ENCODE peak calls at places on chromosome 22, in nine cellular contexts. One of them, this sample, is unnamed.

GRCh38 chr22:17100621-17101020 is 15.8 kb downstream of the IL17RA start:
- DNase-seq in right lobe of liver: no peak
- DNase-seq in progenitor cell of endocrine pancreas: no peak
- DNase-seq in activated T-cell treated with anti-CD3 and anti-CD28 coated beads for 1 hour: no peak
- DNase-seq in effector memory CD8-positive, alpha-beta T cell: no peak
- DNase-seq in CD14-positive monocyte: no peak
- DNase-seq in AG08396: no peak
- DNase-seq in renal cortical epithelial cell: no peak
- DNase-seq in uterus: no peak
- DNase-seq in this sample: no peak

GRCh38 chr22:47411006-47411405 is 648.6 kb downstream of the TBC1D22A start:
- DNase-seq in activated T-cell treated with anti-CD3 and anti-CD28 coated beads for 1 hour: no peak
- DNase-seq in progenitor cell of endocrine pancreas: no peak
- DNase-seq in right lobe of liver: no peak
- DNase-seq in effector memory CD8-positive, alpha-beta T cell: no peak
- DNase-seq in CD14-positive monocyte: no peak
- DNase-seq in uterus: no peak
- DNase-seq in renal cortical epithelial cell: no peak
- DNase-seq in AG08396: no peak
- DNase-seq in this sample: no peak

GRCh38 chr22:30445438-30445936 is 19.9 kb downstream of the MTFP1 start:
- DNase-seq in right lobe of liver: no peak
- DNase-seq in AG08396: no peak
- DNase-seq in effector memory CD8-positive, alpha-beta T cell: no peak
- DNase-seq in uterus: no peak
- DNase-seq in CD14-positive monocyte: peak; percentile 24
- DNase-seq in activated T-cell treated with anti-CD3 and anti-CD28 coated beads for 1 hour: no peak
- DNase-seq in renal cortical epithelial cell: peak; percentile 38
- DNase-seq in progenitor cell of endocrine pancreas: no peak
- DNase-seq in this sample: no peak

GRCh38 chr22:42473484-42474193 is 41.4 kb upstream of the NFAM1 start:
- DNase-seq in AG08396: peak; percentile 49
- DNase-seq in uterus: no peak
- DNase-seq in effector memory CD8-positive, alpha-beta T cell: peak; percentile 10
- DNase-seq in progenitor cell of endocrine pancreas: no peak
- DNase-seq in activated T-cell treated with anti-CD3 and anti-CD28 coated beads for 1 hour: no peak
- DNase-seq in right lobe of liver: no peak
- DNase-seq in renal cortical epithelial cell: peak; percentile 71
- DNase-seq in CD14-positive monocyte: no peak
- DNase-seq in this sample: peak; percentile 21

GRCh38 chr22:33737662-33738061 is 182.6 kb downstream of the LARGE1 start:
- DNase-seq in CD14-positive monocyte: no peak
- DNase-seq in effector memory CD8-positive, alpha-beta T cell: no peak
- DNase-seq in AG08396: no peak
- DNase-seq in activated T-cell treated with anti-CD3 and anti-CD28 coated beads for 1 hour: no peak
- DNase-seq in renal cortical epithelial cell: no peak
- DNase-seq in progenitor cell of endocrine pancreas: no peak
- DNase-seq in uterus: no peak
- DNase-seq in right lobe of liver: no peak
- DNase-seq in this sample: no peak

GRCh38 chr22:49023161-49023878 is 804.4 kb downstream of the BRD1 start:
- DNase-seq in CD14-positive monocyte: no peak
- DNase-seq in renal cortical epithelial cell: no peak
- DNase-seq in activated T-cell treated with anti-CD3 and anti-CD28 coated beads for 1 hour: no peak
- DNase-seq in progenitor cell of endocrine pancreas: no peak
- DNase-seq in right lobe of liver: peak; percentile 47
- DNase-seq in effector memory CD8-positive, alpha-beta T cell: no peak
- DNase-seq in uterus: no peak
- DNase-seq in AG08396: no peak
- DNase-seq in this sample: no peak

GRCh38 chr22:45246060-45246985 is 5.6 kb upstream of the KIAA0930 start:
- DNase-seq in AG08396: peak; percentile 86
- DNase-seq in CD14-positive monocyte: no peak
- DNase-seq in activated T-cell treated with anti-CD3 and anti-CD28 coated beads for 1 hour: no peak
- DNase-seq in uterus: peak; percentile 88
- DNase-seq in renal cortical epithelial cell: peak; percentile 99
- DNase-seq in effector memory CD8-positive, alpha-beta T cell: no peak
- DNase-seq in progenitor cell of endocrine pancreas: no peak
- DNase-seq in right lobe of liver: peak; percentile 80
- DNase-seq in this sample: no peak

GRCh38 chr22:48079505-48080295 is 1317.2 kb downstream of the TBC1D22A start:
- DNase-seq in progenitor cell of endocrine pancreas: no peak
- DNase-seq in renal cortical epithelial cell: no peak
- DNase-seq in effector memory CD8-positive, alpha-beta T cell: no peak
- DNase-seq in right lobe of liver: no peak
- DNase-seq in uterus: no peak
- DNase-seq in AG08396: no peak
- DNase-seq in activated T-cell treated with anti-CD3 and anti-CD28 coated beads for 1 hour: no peak
- DNase-seq in CD14-positive monocyte: no peak
- DNase-seq in this sample: no peak

GRCh38 chr22:29477919-29478318 is 2.1 kb upstream of the NEFH start:
- DNase-seq in progenitor cell of endocrine pancreas: no peak
- DNase-seq in activated T-cell treated with anti-CD3 and anti-CD28 coated beads for 1 hour: no peak
- DNase-seq in effector memory CD8-positive, alpha-beta T cell: no peak
- DNase-seq in uterus: no peak
- DNase-seq in renal cortical epithelial cell: no peak
- DNase-seq in CD14-positive monocyte: no peak
- DNase-seq in AG08396: no peak
- DNase-seq in right lobe of liver: no peak
- DNase-seq in this sample: peak; percentile 33

GRCh38 chr22:29784451-29785361 is 17.5 kb downstream of the UQCR10 start:
- DNase-seq in uterus: no peak
- DNase-seq in renal cortical epithelial cell: no peak
- DNase-seq in activated T-cell treated with anti-CD3 and anti-CD28 coated beads for 1 hour: no peak
- DNase-seq in CD14-positive monocyte: no peak
- DNase-seq in AG08396: peak; percentile 35
- DNase-seq in progenitor cell of endocrine pancreas: no peak
- DNase-seq in right lobe of liver: peak; percentile 82
- DNase-seq in effector memory CD8-positive, alpha-beta T cell: no peak
- DNase-seq in this sample: peak; percentile 65

GRCh38 chr22:23763579-23764331 is 965 bp downstream of the C22orf15 start:
- DNase-seq in CD14-positive monocyte: no peak
- DNase-seq in uterus: no peak
- DNase-seq in progenitor cell of endocrine pancreas: no peak
- DNase-seq in activated T-cell treated with anti-CD3 and anti-CD28 coated beads for 1 hour: peak; percentile 48
- DNase-seq in right lobe of liver: no peak
- DNase-seq in effector memory CD8-positive, alpha-beta T cell: peak; percentile 20
- DNase-seq in renal cortical epithelial cell: no peak
- DNase-seq in AG08396: no peak
- DNase-seq in this sample: no peak

GRCh38 chr22:26122920-26123468 is 46.3 kb upstream of the SEZ6L start:
- DNase-seq in effector memory CD8-positive, alpha-beta T cell: no peak
- DNase-seq in CD14-positive monocyte: no peak
- DNase-seq in AG08396: no peak
- DNase-seq in activated T-cell treated with anti-CD3 and anti-CD28 coated beads for 1 hour: no peak
- DNase-seq in uterus: no peak
- DNase-seq in renal cortical epithelial cell: no peak
- DNase-seq in progenitor cell of endocrine pancreas: no peak
- DNase-seq in right lobe of liver: no peak
- DNase-seq in this sample: no peak

GRCh38 chr22:47596176-47596690 is 833.8 kb downstream of the TBC1D22A start:
- DNase-seq in AG08396: no peak
- DNase-seq in progenitor cell of endocrine pancreas: no peak
- DNase-seq in renal cortical epithelial cell: no peak
- DNase-seq in uterus: no peak
- DNase-seq in right lobe of liver: no peak
- DNase-seq in activated T-cell treated with anti-CD3 and anti-CD28 coated beads for 1 hour: no peak
- DNase-seq in CD14-positive monocyte: no peak
- DNase-seq in effector memory CD8-positive, alpha-beta T cell: no peak
- DNase-seq in this sample: no peak

GRCh38 chr22:38203090-38203810 is 1.5 kb downstream of the MAFF start:
- DNase-seq in right lobe of liver: peak; percentile 83
- DNase-seq in effector memory CD8-positive, alpha-beta T cell: peak; percentile 33
- DNase-seq in progenitor cell of endocrine pancreas: no peak
- DNase-seq in activated T-cell treated with anti-CD3 and anti-CD28 coated beads for 1 hour: no peak
- DNase-seq in uterus: peak; percentile 67
- DNase-seq in renal cortical epithelial cell: peak; percentile 57
- DNase-seq in CD14-positive monocyte: no peak
- DNase-seq in AG08396: no peak
- DNase-seq in this sample: no peak

GRCh38 chr22:29141078-29141688 is 64.5 kb upstream of the EMID1 start:
- DNase-seq in AG08396: no peak
- DNase-seq in activated T-cell treated with anti-CD3 and anti-CD28 coated beads for 1 hour: no peak
- DNase-seq in right lobe of liver: no peak
- DNase-seq in renal cortical epithelial cell: no peak
- DNase-seq in effector memory CD8-positive, alpha-beta T cell: no peak
- DNase-seq in progenitor cell of endocrine pancreas: no peak
- DNase-seq in CD14-positive monocyte: no peak
- DNase-seq in uterus: no peak
- DNase-seq in this sample: no peak

GRCh38 chr22:21755855-21756284 is 20.3 kb upstream of the YPEL1 start:
- DNase-seq in CD14-positive monocyte: no peak
- DNase-seq in renal cortical epithelial cell: no peak
- DNase-seq in uterus: no peak
- DNase-seq in AG08396: peak; percentile 41
- DNase-seq in progenitor cell of endocrine pancreas: no peak
- DNase-seq in effector memory CD8-positive, alpha-beta T cell: no peak
- DNase-seq in right lobe of liver: no peak
- DNase-seq in activated T-cell treated with anti-CD3 and anti-CD28 coated beads for 1 hour: no peak
- DNase-seq in this sample: no peak

GRCh38 chr22:49303781-49304461 is 523.8 kb downstream of the BRD1 start:
- DNase-seq in renal cortical epithelial cell: no peak
- DNase-seq in activated T-cell treated with anti-CD3 and anti-CD28 coated beads for 1 hour: no peak
- DNase-seq in progenitor cell of endocrine pancreas: peak; percentile 7
- DNase-seq in CD14-positive monocyte: peak; percentile 27
- DNase-seq in right lobe of liver: no peak
- DNase-seq in AG08396: no peak
- DNase-seq in uterus: no peak
- DNase-seq in effector memory CD8-positive, alpha-beta T cell: no peak
- DNase-seq in this sample: no peak

GRCh38 chr22:31089101-31090100 is 8.3 kb downstream of the SMTN start:
- DNase-seq in renal cortical epithelial cell: no peak
- DNase-seq in uterus: peak; percentile 73
- DNase-seq in progenitor cell of endocrine pancreas: no peak
- DNase-seq in right lobe of liver: no peak
- DNase-seq in effector memory CD8-positive, alpha-beta T cell: no peak
- DNase-seq in activated T-cell treated with anti-CD3 and anti-CD28 coated beads for 1 hour: no peak
- DNase-seq in CD14-positive monocyte: no peak
- DNase-seq in AG08396: peak; percentile 76
- DNase-seq in this sample: peak; percentile 50

GRCh38 chr22:47395481-47395880 is 633.0 kb downstream of the TBC1D22A start:
- DNase-seq in activated T-cell treated with anti-CD3 and anti-CD28 coated beads for 1 hour: no peak
- DNase-seq in effector memory CD8-positive, alpha-beta T cell: no peak
- DNase-seq in AG08396: no peak
- DNase-seq in renal cortical epithelial cell: no peak
- DNase-seq in uterus: no peak
- DNase-seq in CD14-positive monocyte: peak; percentile 6
- DNase-seq in right lobe of liver: peak; percentile 14
- DNase-seq in progenitor cell of endocrine pancreas: no peak
- DNase-seq in this sample: no peak

GRCh38 chr22:31610611-31611010 is 51.4 kb downstream of the PISD start:
- DNase-seq in activated T-cell treated with anti-CD3 and anti-CD28 coated beads for 1 hour: no peak
- DNase-seq in CD14-positive monocyte: no peak
- DNase-seq in uterus: no peak
- DNase-seq in effector memory CD8-positive, alpha-beta T cell: no peak
- DNase-seq in progenitor cell of endocrine pancreas: no peak
- DNase-seq in right lobe of liver: no peak
- DNase-seq in renal cortical epithelial cell: no peak
- DNase-seq in AG08396: no peak
- DNase-seq in this sample: no peak

GRCh38 chr22:19448739-19449421 is 1.4 kb upstream of the C22orf39 start:
- DNase-seq in activated T-cell treated with anti-CD3 and anti-CD28 coated beads for 1 hour: no peak
- DNase-seq in uterus: no peak
- DNase-seq in effector memory CD8-positive, alpha-beta T cell: no peak
- DNase-seq in CD14-positive monocyte: no peak
- DNase-seq in right lobe of liver: no peak
- DNase-seq in renal cortical epithelial cell: no peak
- DNase-seq in progenitor cell of endocrine pancreas: no peak
- DNase-seq in AG08396: no peak
- DNase-seq in this sample: no peak

GRCh38 chr22:27641049-27641790 is 160.3 kb downstream of the MN1 start:
- DNase-seq in uterus: no peak
- DNase-seq in renal cortical epithelial cell: no peak
- DNase-seq in effector memory CD8-positive, alpha-beta T cell: no peak
- DNase-seq in right lobe of liver: no peak
- DNase-seq in activated T-cell treated with anti-CD3 and anti-CD28 coated beads for 1 hour: no peak
- DNase-seq in AG08396: no peak
- DNase-seq in CD14-positive monocyte: no peak
- DNase-seq in progenitor cell of endocrine pancreas: no peak
- DNase-seq in this sample: no peak

GRCh38 chr22:48563966-48564330 is 1263.7 kb downstream of the BRD1 start:
- DNase-seq in progenitor cell of endocrine pancreas: no peak
- DNase-seq in uterus: no peak
- DNase-seq in right lobe of liver: no peak
- DNase-seq in AG08396: no peak
- DNase-seq in renal cortical epithelial cell: no peak
- DNase-seq in activated T-cell treated with anti-CD3 and anti-CD28 coated beads for 1 hour: no peak
- DNase-seq in CD14-positive monocyte: no peak
- DNase-seq in effector memory CD8-positive, alpha-beta T cell: no peak
- DNase-seq in this sample: no peak

GRCh38 chr22:16955678-16956210 is 52.3 kb downstream of the GAB4 start:
- DNase-seq in activated T-cell treated with anti-CD3 and anti-CD28 coated beads for 1 hour: no peak
- DNase-seq in CD14-positive monocyte: no peak
- DNase-seq in progenitor cell of endocrine pancreas: no peak
- DNase-seq in uterus: no peak
- DNase-seq in effector memory CD8-positive, alpha-beta T cell: no peak
- DNase-seq in right lobe of liver: no peak
- DNase-seq in AG08396: no peak
- DNase-seq in renal cortical epithelial cell: no peak
- DNase-seq in this sample: no peak

GRCh38 chr22:47994045-47994444 is 1231.6 kb downstream of the TBC1D22A start:
- DNase-seq in progenitor cell of endocrine pancreas: no peak
- DNase-seq in renal cortical epithelial cell: no peak
- DNase-seq in activated T-cell treated with anti-CD3 and anti-CD28 coated beads for 1 hour: no peak
- DNase-seq in effector memory CD8-positive, alpha-beta T cell: no peak
- DNase-seq in right lobe of liver: no peak
- DNase-seq in uterus: no peak
- DNase-seq in AG08396: no peak
- DNase-seq in CD14-positive monocyte: no peak
- DNase-seq in this sample: no peak

GRCh38 chr22:24688294-24688693 is 85.3 kb downstream of the GGT1 start:
- DNase-seq in uterus: no peak
- DNase-seq in effector memory CD8-positive, alpha-beta T cell: no peak
- DNase-seq in renal cortical epithelial cell: no peak
- DNase-seq in progenitor cell of endocrine pancreas: no peak
- DNase-seq in activated T-cell treated with anti-CD3 and anti-CD28 coated beads for 1 hour: no peak
- DNase-seq in AG08396: no peak
- DNase-seq in right lobe of liver: no peak
- DNase-seq in CD14-positive monocyte: no peak
- DNase-seq in this sample: no peak

GRCh38 chr22:32780726-32781310 is 20.7 kb upstream of the TIMP3 start:
- DNase-seq in progenitor cell of endocrine pancreas: no peak
- DNase-seq in right lobe of liver: no peak
- DNase-seq in activated T-cell treated with anti-CD3 and anti-CD28 coated beads for 1 hour: no peak
- DNase-seq in CD14-positive monocyte: no peak
- DNase-seq in renal cortical epithelial cell: no peak
- DNase-seq in AG08396: no peak
- DNase-seq in effector memory CD8-positive, alpha-beta T cell: no peak
- DNase-seq in uterus: no peak
- DNase-seq in this sample: no peak

GRCh38 chr22:36197065-36197440 is 4.6 kb downstream of the APOL4 start:
- DNase-seq in CD14-positive monocyte: no peak
- DNase-seq in right lobe of liver: no peak
- DNase-seq in progenitor cell of endocrine pancreas: no peak
- DNase-seq in uterus: peak; percentile 85
- DNase-seq in AG08396: no peak
- DNase-seq in effector memory CD8-positive, alpha-beta T cell: no peak
- DNase-seq in activated T-cell treated with anti-CD3 and anti-CD28 coated beads for 1 hour: no peak
- DNase-seq in renal cortical epithelial cell: no peak
- DNase-seq in this sample: peak; percentile 35

GRCh38 chr22:28207281-28208030 is 288.4 kb upstream of the PITPNB start:
- DNase-seq in right lobe of liver: no peak
- DNase-seq in activated T-cell treated with anti-CD3 and anti-CD28 coated beads for 1 hour: no peak
- DNase-seq in effector memory CD8-positive, alpha-beta T cell: no peak
- DNase-seq in progenitor cell of endocrine pancreas: no peak
- DNase-seq in uterus: no peak
- DNase-seq in AG08396: peak; percentile 12
- DNase-seq in CD14-positive monocyte: no peak
- DNase-seq in renal cortical epithelial cell: peak; percentile 18
- DNase-seq in this sample: no peak

GRCh38 chr22:48897638-48897954 is 930.1 kb downstream of the BRD1 start:
- DNase-seq in effector memory CD8-positive, alpha-beta T cell: no peak
- DNase-seq in CD14-positive monocyte: no peak
- DNase-seq in uterus: no peak
- DNase-seq in AG08396: no peak
- DNase-seq in right lobe of liver: peak; percentile 43
- DNase-seq in renal cortical epithelial cell: no peak
- DNase-seq in progenitor cell of endocrine pancreas: no peak
- DNase-seq in activated T-cell treated with anti-CD3 and anti-CD28 coated beads for 1 hour: no peak
- DNase-seq in this sample: no peak

GRCh38 chr22:22558972-22559603 is at the start of gene PRAME:
- DNase-seq in CD14-positive monocyte: peak; percentile 60
- DNase-seq in effector memory CD8-positive, alpha-beta T cell: peak; percentile 75
- DNase-seq in progenitor cell of endocrine pancreas: peak; percentile 60
- DNase-seq in renal cortical epithelial cell: peak; percentile 44
- DNase-seq in activated T-cell treated with anti-CD3 and anti-CD28 coated beads for 1 hour: peak; percentile 55
- DNase-seq in uterus: no peak
- DNase-seq in AG08396: peak; percentile 59
- DNase-seq in right lobe of liver: no peak
- DNase-seq in this sample: no peak

This sample was measured in cerebellum.